ENCODE peak calls at places on chromosomes 11 and 22, in eight cellular contexts. One of them, this sample, is unnamed.

GRCh38 chr11:128934926-128935325 is 7.7 kb downstream of the TP53AIP1 start:
- DNase-seq in left lobe of liver: no peak
- DNase-seq in choroid plexus epithelial cell: no peak
- DNase-seq in cardiac fibroblast: no peak
- DNase-seq in activated CD4-positive, alpha-beta T cell treated with anti-CD3 and anti-CD28 coated beads for 24 hours: no peak
- DNase-seq in CD8-positive, alpha-beta memory T cell: no peak
- DNase-seq in cardiac muscle cell: no peak
- DNase-seq in MCF 10A: no peak
- DNase-seq in this sample: no peak

GRCh38 chr11:26286472-26287066 is 45.4 kb upstream of the ANO3 start:
- DNase-seq in MCF 10A: peak
- DNase-seq in activated CD4-positive, alpha-beta T cell treated with anti-CD3 and anti-CD28 coated beads for 24 hours: no peak
- DNase-seq in choroid plexus epithelial cell: peak
- DNase-seq in cardiac fibroblast: peak
- DNase-seq in CD8-positive, alpha-beta memory T cell: no peak
- DNase-seq in left lobe of liver: no peak
- DNase-seq in cardiac muscle cell: peak
- DNase-seq in this sample: no peak

GRCh38 chr22:31983911-31984661 is 39.8 kb downstream of the YWHAH start:
- DNase-seq in left lobe of liver: no peak
- DNase-seq in activated CD4-positive, alpha-beta T cell treated with anti-CD3 and anti-CD28 coated beads for 24 hours: no peak
- DNase-seq in CD8-positive, alpha-beta memory T cell: no peak
- DNase-seq in choroid plexus epithelial cell: no peak
- DNase-seq in cardiac muscle cell: no peak
- DNase-seq in cardiac fibroblast: no peak
- DNase-seq in MCF 10A: no peak
- DNase-seq in this sample: no peak

GRCh38 chr11:20388096-20389055 is 860 bp downstream of the PRMT3 start:
- DNase-seq in cardiac fibroblast: peak
- DNase-seq in CD8-positive, alpha-beta memory T cell: no peak
- DNase-seq in choroid plexus epithelial cell: no peak
- DNase-seq in MCF 10A: peak
- DNase-seq in activated CD4-positive, alpha-beta T cell treated with anti-CD3 and anti-CD28 coated beads for 24 hours: no peak
- DNase-seq in cardiac muscle cell: peak
- DNase-seq in left lobe of liver: no peak
- DNase-seq in this sample: no peak

GRCh38 chr22:41132555-41132954 is 40.2 kb downstream of the EP300 start:
- DNase-seq in choroid plexus epithelial cell: no peak
- DNase-seq in MCF 10A: no peak
- DNase-seq in activated CD4-positive, alpha-beta T cell treated with anti-CD3 and anti-CD28 coated beads for 24 hours: no peak
- DNase-seq in cardiac fibroblast: peak
- DNase-seq in cardiac muscle cell: no peak
- DNase-seq in CD8-positive, alpha-beta memory T cell: no peak
- DNase-seq in left lobe of liver: no peak
- DNase-seq in this sample: no peak

GRCh38 chr11:66978229-66978628 is 3.1 kb downstream of the C11orf86 start:
- DNase-seq in left lobe of liver: no peak
- DNase-seq in choroid plexus epithelial cell: no peak
- DNase-seq in MCF 10A: no peak
- DNase-seq in activated CD4-positive, alpha-beta T cell treated with anti-CD3 and anti-CD28 coated beads for 24 hours: no peak
- DNase-seq in cardiac muscle cell: no peak
- DNase-seq in cardiac fibroblast: no peak
- DNase-seq in CD8-positive, alpha-beta memory T cell: no peak
- DNase-seq in this sample: no peak

GRCh38 chr11:2305862-2306823 is 4.3 kb downstream of the TSPAN32 start:
- DNase-seq in MCF 10A: no peak
- DNase-seq in cardiac fibroblast: peak
- DNase-seq in activated CD4-positive, alpha-beta T cell treated with anti-CD3 and anti-CD28 coated beads for 24 hours: no peak
- DNase-seq in choroid plexus epithelial cell: peak
- DNase-seq in left lobe of liver: peak
- DNase-seq in CD8-positive, alpha-beta memory T cell: peak
- DNase-seq in cardiac muscle cell: no peak
- DNase-seq in this sample: peak

GRCh38 chr11:117259417-117259816 is 26.9 kb downstream of the RNF214 start:
- DNase-seq in CD8-positive, alpha-beta memory T cell: no peak
- DNase-seq in left lobe of liver: no peak
- DNase-seq in activated CD4-positive, alpha-beta T cell treated with anti-CD3 and anti-CD28 coated beads for 24 hours: no peak
- DNase-seq in cardiac fibroblast: peak
- DNase-seq in choroid plexus epithelial cell: peak
- DNase-seq in cardiac muscle cell: no peak
- DNase-seq in MCF 10A: no peak
- DNase-seq in this sample: no peak

GRCh38 chr22:29152381-29153138 is 53.1 kb upstream of the EMID1 start:
- DNase-seq in left lobe of liver: no peak
- DNase-seq in cardiac muscle cell: no peak
- DNase-seq in MCF 10A: no peak
- DNase-seq in activated CD4-positive, alpha-beta T cell treated with anti-CD3 and anti-CD28 coated beads for 24 hours: no peak
- DNase-seq in CD8-positive, alpha-beta memory T cell: no peak
- DNase-seq in choroid plexus epithelial cell: peak
- DNase-seq in cardiac fibroblast: no peak
- DNase-seq in this sample: no peak

GRCh38 chr11:64232182-64233018 is 2.0 kb upstream of the VEGFB start:
- DNase-seq in CD8-positive, alpha-beta memory T cell: no peak
- DNase-seq in activated CD4-positive, alpha-beta T cell treated with anti-CD3 and anti-CD28 coated beads for 24 hours: no peak
- DNase-seq in cardiac muscle cell: no peak
- DNase-seq in MCF 10A: no peak
- DNase-seq in cardiac fibroblast: no peak
- DNase-seq in left lobe of liver: no peak
- DNase-seq in choroid plexus epithelial cell: no peak
- DNase-seq in this sample: no peak

GRCh38 chr11:69287968-69288882 is 5.7 kb upstream of the MYEOV start:
- DNase-seq in CD8-positive, alpha-beta memory T cell: no peak
- DNase-seq in activated CD4-positive, alpha-beta T cell treated with anti-CD3 and anti-CD28 coated beads for 24 hours: no peak
- DNase-seq in left lobe of liver: no peak
- DNase-seq in cardiac muscle cell: no peak
- DNase-seq in choroid plexus epithelial cell: no peak
- DNase-seq in MCF 10A: no peak
- DNase-seq in cardiac fibroblast: no peak
- DNase-seq in this sample: no peak

GRCh38 chr11:57458410-57459111 is 1.8 kb upstream of the RTN4RL2 start:
- DNase-seq in left lobe of liver: peak
- DNase-seq in activated CD4-positive, alpha-beta T cell treated with anti-CD3 and anti-CD28 coated beads for 24 hours: no peak
- DNase-seq in MCF 10A: peak
- DNase-seq in choroid plexus epithelial cell: no peak
- DNase-seq in cardiac muscle cell: peak
- DNase-seq in CD8-positive, alpha-beta memory T cell: peak
- DNase-seq in cardiac fibroblast: peak
- DNase-seq in this sample: peak

GRCh38 chr11:62715150-62716130 is 8.0 kb downstream of the GNG3 start:
- DNase-seq in cardiac fibroblast: no peak
- DNase-seq in MCF 10A: no peak
- DNase-seq in choroid plexus epithelial cell: no peak
- DNase-seq in left lobe of liver: no peak
- DNase-seq in cardiac muscle cell: no peak
- DNase-seq in activated CD4-positive, alpha-beta T cell treated with anti-CD3 and anti-CD28 coated beads for 24 hours: no peak
- DNase-seq in CD8-positive, alpha-beta memory T cell: no peak
- DNase-seq in this sample: no peak

GRCh38 chr11:7670631-7671030 is 2.7 kb downstream of the CYB5R2 start:
- DNase-seq in MCF 10A: no peak
- DNase-seq in activated CD4-positive, alpha-beta T cell treated with anti-CD3 and anti-CD28 coated beads for 24 hours: no peak
- DNase-seq in left lobe of liver: no peak
- DNase-seq in choroid plexus epithelial cell: no peak
- DNase-seq in CD8-positive, alpha-beta memory T cell: no peak
- DNase-seq in cardiac muscle cell: no peak
- DNase-seq in cardiac fibroblast: no peak
- DNase-seq in this sample: no peak